ENCODE peak calls at places on chromosomes 5 and 9, in six cellular contexts. One of them, this sample, is unnamed. For H3K9me3, the result is how much of the 10 kb centered on the place peaks cover.

GRCh38 chr9:83538172-83538889 is at the start of gene FRMD3:
- DNase-seq in cardiac muscle cell: peak
- DNase-seq in body of pancreas: peak
- DNase-seq in heart right ventricle: peak
- DNase-seq in NT2/D1: peak
- DNase-seq in small intestine: peak
- DNase-seq in this sample: peak

GRCh38 chr9:20464242-20464641 is 158.1 kb downstream of the MLLT3 start:
- DNase-seq in NT2/D1: no peak
- DNase-seq in cardiac muscle cell: no peak
- DNase-seq in heart right ventricle: no peak
- DNase-seq in small intestine: no peak
- DNase-seq in body of pancreas: no peak
- DNase-seq in this sample: no peak

GRCh38 chr5:72265032-72265903 is 54.8 kb downstream of the MRPS27 start:
- DNase-seq in heart right ventricle: no peak
- DNase-seq in small intestine: no peak
- DNase-seq in cardiac muscle cell: no peak
- DNase-seq in body of pancreas: no peak
- DNase-seq in NT2/D1: no peak
- DNase-seq in this sample: no peak

GRCh38 chr5:132747064-132747692 is at the start of gene CCNI2:
- DNase-seq in cardiac muscle cell: no peak
- DNase-seq in small intestine: peak
- DNase-seq in NT2/D1: no peak
- DNase-seq in body of pancreas: peak
- DNase-seq in heart right ventricle: peak
- DNase-seq in this sample: no peak

GRCh38 chr9:73773896-73774295 is 622.2 kb downstream of the ANXA1 start:
- DNase-seq in body of pancreas: no peak
- DNase-seq in cardiac muscle cell: peak
- DNase-seq in NT2/D1: no peak
- DNase-seq in heart right ventricle: no peak
- DNase-seq in small intestine: no peak
- DNase-seq in this sample: peak

GRCh38 chr5:34411470-34412346 is 244.4 kb upstream of the RAI14 start:
- DNase-seq in NT2/D1: no peak
- DNase-seq in body of pancreas: no peak
- DNase-seq in small intestine: no peak
- DNase-seq in heart right ventricle: no peak
- DNase-seq in cardiac muscle cell: peak
- DNase-seq in this sample: peak

GRCh38 chr5:67576112-67576511 is 379.5 kb upstream of the CD180 start:
- DNase-seq in heart right ventricle: no peak
- DNase-seq in body of pancreas: no peak
- DNase-seq in NT2/D1: no peak
- DNase-seq in small intestine: no peak
- DNase-seq in cardiac muscle cell: no peak
- DNase-seq in this sample: no peak

GRCh38 chr9:545480-545879 is 296.0 kb upstream of the DMRT1 start:
- DNase-seq in heart right ventricle: no peak
- DNase-seq in cardiac muscle cell: peak
- DNase-seq in NT2/D1: no peak
- DNase-seq in small intestine: no peak
- DNase-seq in body of pancreas: no peak
- DNase-seq in this sample: no peak

GRCh38 chr5:128349044-128349629 is 188.9 kb downstream of the FBN2 start:
- DNase-seq in cardiac muscle cell: no peak
- DNase-seq in NT2/D1: no peak
- DNase-seq in body of pancreas: peak
- DNase-seq in small intestine: peak
- DNase-seq in heart right ventricle: no peak
- DNase-seq in this sample: peak

GRCh38 chr9:79660615-79661014 is 88.8 kb downstream of the TLE4 start:
- DNase-seq in body of pancreas: no peak
- DNase-seq in heart right ventricle: no peak
- DNase-seq in NT2/D1: no peak
- DNase-seq in small intestine: no peak
- DNase-seq in cardiac muscle cell: no peak
- DNase-seq in this sample: no peak

GRCh38 chr9:10045598-10045997 is 567.2 kb downstream of the PTPRD start:
- DNase-seq in cardiac muscle cell: peak
- DNase-seq in small intestine: no peak
- DNase-seq in heart right ventricle: no peak
- DNase-seq in body of pancreas: no peak
- DNase-seq in NT2/D1: no peak
- DNase-seq in this sample: peak

GRCh38 chr5:133779828-133780475 is 167.6 kb upstream of the FSTL4 start:
- DNase-seq in heart right ventricle: no peak
- DNase-seq in NT2/D1: no peak
- DNase-seq in cardiac muscle cell: no peak
- DNase-seq in body of pancreas: no peak
- DNase-seq in small intestine: peak
- DNase-seq in this sample: no peak

GRCh38 chr5:103605277-103605676 is 42.7 kb upstream of the NUDT12 start:
- DNase-seq in cardiac muscle cell: no peak
- DNase-seq in small intestine: no peak
- DNase-seq in NT2/D1: no peak
- DNase-seq in heart right ventricle: no peak
- DNase-seq in body of pancreas: no peak
- DNase-seq in this sample: no peak

GRCh38 chr9:73176450-73176875 is 24.8 kb downstream of the ANXA1 start:
- DNase-seq in NT2/D1: no peak
- DNase-seq in heart right ventricle: no peak
- DNase-seq in cardiac muscle cell: peak
- DNase-seq in small intestine: no peak
- DNase-seq in body of pancreas: no peak
- DNase-seq in this sample: peak

GRCh38 chr5:4544049-4544675 is 596.0 kb upstream of the ADAMTS16 start:
- DNase-seq in heart right ventricle: no peak
- DNase-seq in body of pancreas: no peak
- DNase-seq in NT2/D1: no peak
- DNase-seq in cardiac muscle cell: no peak
- DNase-seq in small intestine: no peak
- DNase-seq in this sample: no peak

GRCh38 chr5:68968426-68968825 is 125.4 kb upstream of the SLC30A5 start:
- DNase-seq in body of pancreas: no peak
- DNase-seq in cardiac muscle cell: no peak
- DNase-seq in NT2/D1: no peak
- DNase-seq in small intestine: no peak
- DNase-seq in heart right ventricle: no peak
- DNase-seq in this sample: no peak

GRCh38 chr9:133705576-133705975 is 32.6 kb downstream of the SARDH start:
- DNase-seq in heart right ventricle: no peak
- DNase-seq in body of pancreas: no peak
- DNase-seq in small intestine: no peak
- DNase-seq in NT2/D1: no peak
- DNase-seq in cardiac muscle cell: no peak
- DNase-seq in this sample: no peak

GRCh38 chr9:8855046-8855445 is 1055.5 kb upstream of the DMAC1 start:
- DNase-seq in heart right ventricle: no peak
- DNase-seq in body of pancreas: no peak
- DNase-seq in small intestine: no peak
- DNase-seq in cardiac muscle cell: peak
- DNase-seq in NT2/D1: no peak
- DNase-seq in this sample: peak

GRCh38 chr9:16625831-16626230 is 244.6 kb downstream of the BNC2 start:
- DNase-seq in heart right ventricle: no peak
- DNase-seq in small intestine: no peak
- DNase-seq in body of pancreas: no peak
- DNase-seq in NT2/D1: no peak
- DNase-seq in cardiac muscle cell: peak
- DNase-seq in this sample: peak

GRCh38 chr9:82553654-82554366 is 509.1 kb downstream of the RASEF start:
- DNase-seq in body of pancreas: no peak
- DNase-seq in small intestine: no peak
- DNase-seq in cardiac muscle cell: no peak
- DNase-seq in heart right ventricle: no peak
- DNase-seq in NT2/D1: no peak
- DNase-seq in this sample: no peak

GRCh38 chr5:181167814-181168488 is 20.6 kb downstream of the OR2V2 start:
- DNase-seq in heart right ventricle: no peak
- DNase-seq in NT2/D1: no peak
- DNase-seq in small intestine: no peak
- DNase-seq in cardiac muscle cell: no peak
- DNase-seq in body of pancreas: no peak
- DNase-seq in this sample: no peak

GRCh38 chr5:148844433-148845279 is 18.2 kb downstream of the ADRB2 start:
- DNase-seq in body of pancreas: no peak
- DNase-seq in NT2/D1: no peak
- DNase-seq in cardiac muscle cell: no peak
- DNase-seq in heart right ventricle: no peak
- DNase-seq in small intestine: no peak
- DNase-seq in this sample: peak

GRCh38 chr5:59335544-59335943 is 558.0 kb downstream of the PDE4D start:
- DNase-seq in small intestine: no peak
- DNase-seq in body of pancreas: no peak
- DNase-seq in heart right ventricle: no peak
- DNase-seq in NT2/D1: no peak
- DNase-seq in cardiac muscle cell: no peak
- DNase-seq in this sample: no peak

GRCh38 chr5:2898661-2899060 is 147.2 kb upstream of the IRX2 start:
- DNase-seq in cardiac muscle cell: no peak
- DNase-seq in body of pancreas: no peak
- DNase-seq in NT2/D1: no peak
- DNase-seq in heart right ventricle: no peak
- DNase-seq in small intestine: no peak
- DNase-seq in this sample: no peak
- H3K9me3 ChIP-seq in cardiac muscle cell: under half
- H3K9me3 ChIP-seq in body of pancreas: under half
- H3K9me3 ChIP-seq in NT2/D1: under half
- H3K9me3 ChIP-seq in heart right ventricle: under half
- H3K9me3 ChIP-seq in small intestine: under half
- H3K9me3 ChIP-seq in this sample: under half

DNA sequence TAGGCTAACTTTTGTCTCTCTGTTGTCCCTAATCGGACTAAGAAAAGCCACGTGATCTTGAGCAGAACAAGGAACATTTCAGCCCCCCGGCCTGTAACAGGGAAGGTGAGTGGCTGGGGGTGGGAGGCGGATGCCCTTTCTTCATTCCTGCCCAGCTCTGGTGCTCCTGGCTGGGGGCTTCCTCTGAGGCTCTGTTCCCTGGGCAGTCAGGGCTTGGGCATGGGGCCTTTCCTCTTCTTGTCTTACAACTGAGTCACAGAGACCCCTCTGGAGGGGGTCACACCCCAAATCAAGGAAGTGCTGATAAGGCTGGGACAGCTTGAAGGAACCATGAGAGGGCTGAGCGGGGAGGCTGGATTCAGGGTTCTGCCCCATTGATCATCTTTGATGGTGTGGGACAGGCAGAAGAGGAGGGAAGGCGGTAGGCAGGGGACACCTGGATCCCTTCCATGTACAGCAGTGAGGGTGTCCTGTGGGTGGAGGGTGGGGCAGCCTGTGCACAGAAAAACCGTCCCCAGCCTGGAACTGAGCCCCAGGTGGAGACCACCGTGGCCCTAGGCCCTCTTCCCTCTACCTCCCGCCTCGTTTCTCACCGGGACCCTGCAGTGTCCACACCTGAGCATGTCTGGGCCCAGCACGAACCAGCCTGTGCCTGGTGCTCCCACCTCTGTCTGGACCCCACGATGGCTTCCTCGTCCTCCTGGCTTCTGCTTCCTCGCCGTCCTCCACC is 257.7 kb upstream of the IRX1 start:
- DNase-seq in heart right ventricle: no peak
- DNase-seq in small intestine: no peak
- DNase-seq in cardiac muscle cell: no peak
- DNase-seq in body of pancreas: no peak
- DNase-seq in NT2/D1: no peak
- DNase-seq in this sample: no peak
- H3K9me3 ChIP-seq in heart right ventricle: under half
- H3K9me3 ChIP-seq in small intestine: under half
- H3K9me3 ChIP-seq in cardiac muscle cell: under half
- H3K9me3 ChIP-seq in body of pancreas: under half
- H3K9me3 ChIP-seq in NT2/D1: under half
- H3K9me3 ChIP-seq in this sample: under half

GRCh38 chr9:97991818-97992217 is 8.7 kb downstream of the ANP32B start:
- DNase-seq in heart right ventricle: no peak
- DNase-seq in small intestine: no peak
- DNase-seq in NT2/D1: no peak
- DNase-seq in cardiac muscle cell: no peak
- DNase-seq in body of pancreas: no peak
- DNase-seq in this sample: no peak
- H3K9me3 ChIP-seq in heart right ventricle: under half
- H3K9me3 ChIP-seq in small intestine: under half
- H3K9me3 ChIP-seq in NT2/D1: under half
- H3K9me3 ChIP-seq in cardiac muscle cell: under half
- H3K9me3 ChIP-seq in body of pancreas: under half
- H3K9me3 ChIP-seq in this sample: under half

DNA sequence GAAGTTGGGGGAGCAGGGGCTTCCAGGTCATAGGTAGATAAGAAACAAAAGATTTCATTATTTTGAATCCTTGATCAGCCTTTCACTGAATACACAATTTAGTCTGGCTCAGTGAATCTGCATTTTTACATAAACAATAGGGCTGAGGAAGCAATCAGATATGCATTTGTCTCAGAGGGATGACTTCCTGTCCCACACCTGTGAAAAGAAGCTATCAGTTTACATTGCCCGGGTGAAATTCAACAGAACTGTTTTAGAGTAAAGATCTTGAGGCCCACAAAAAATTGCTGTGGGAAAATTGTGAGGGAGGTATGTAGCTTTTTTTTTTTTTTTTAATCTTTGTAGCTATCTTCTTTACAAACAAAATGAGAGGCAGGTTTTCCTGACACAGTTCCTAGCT is 38.3 kb downstream of the DNAJB5 start:
- DNase-seq in body of pancreas: no peak
- DNase-seq in NT2/D1: no peak
- DNase-seq in small intestine: no peak
- DNase-seq in cardiac muscle cell: no peak
- DNase-seq in heart right ventricle: no peak
- DNase-seq in this sample: no peak
- H3K9me3 ChIP-seq in body of pancreas: under half
- H3K9me3 ChIP-seq in NT2/D1: under half
- H3K9me3 ChIP-seq in small intestine: under half
- H3K9me3 ChIP-seq in cardiac muscle cell: under half
- H3K9me3 ChIP-seq in heart right ventricle: under half
- H3K9me3 ChIP-seq in this sample: under half

GRCh38 chr5:56319281-56320242 is 86.4 kb upstream of the ANKRD55 start:
- DNase-seq in heart right ventricle: peak
- DNase-seq in NT2/D1: no peak
- DNase-seq in small intestine: no peak
- DNase-seq in cardiac muscle cell: peak
- DNase-seq in body of pancreas: no peak
- DNase-seq in this sample: peak
- H3K9me3 ChIP-seq in heart right ventricle: under half
- H3K9me3 ChIP-seq in NT2/D1: under half
- H3K9me3 ChIP-seq in small intestine: under half
- H3K9me3 ChIP-seq in cardiac muscle cell: under half
- H3K9me3 ChIP-seq in body of pancreas: under half
- H3K9me3 ChIP-seq in this sample: under half